ENCODE peak calls at places on chromosomes 7 and 10, in seven cellular contexts. Q is IMR-90, X is A549, V is HepG2, I is K562, K is H1, T is GM12878. P is an unnamed sample.

GRCh38 chr7:103711413-103711812 is 265.4 kb upstream of the SLC26A5 start:
- DNase-seq in I (no peak), X (no peak), T (no peak), V (no peak), K (no peak), Q (no peak), P (no peak)

GRCh38 chr10:88110355-88110754 is 246.9 kb downstream of the PTEN start:
- DNase-seq in Q (peak; percentile 72), K (no peak), I (no peak), T (no peak), V (no peak), X (peak; percentile 52), P (peak; percentile 59)

GRCh38 chr10:126253613-126254002 is 134.7 kb downstream of the ADAM12 start:
- DNase-seq in V (no peak), I (no peak), T (no peak), X (no peak), K (no peak), Q (no peak), P (no peak)

GRCh38 chr7:104207348-104207730 is 474 bp downstream of the ORC5 start:
- DNase-seq in K (no peak), V (peak; percentile 13), I (no peak), Q (peak; percentile 12), T (no peak), X (peak; percentile 14), P (no peak)

GRCh38 chr7:50317697-50318640 is 13.5 kb downstream of the IKZF1 start:
- DNase-seq in K (no peak), X (no peak), V (no peak), T (no peak), I (no peak), Q (no peak), P (no peak)

GRCh38 chr10:112792487-112793196 is 157.4 kb upstream of the TCF7L2 start:
- DNase-seq in I (no peak), X (no peak), Q (peak; percentile 56), K (peak; percentile 43), V (no peak), T (no peak), P (no peak)

GRCh38 chr10:85888559-85888958 is 478.0 kb downstream of the GRID1 start:
- DNase-seq in X (no peak), K (no peak), Q (no peak), I (no peak), T (no peak), V (no peak), P (no peak)

GRCh38 chr10:45625879-45626278 is 46.7 kb downstream of the ZFAND4 start:
- DNase-seq in X (no peak), K (no peak), T (no peak), I (no peak), V (no peak), Q (no peak), P (no peak)

GRCh38 chr10:121063744-121064143 is 212.6 kb downstream of the WDR11 start:
- DNase-seq in V (peak; percentile 88), K (no peak), I (no peak), T (no peak), X (no peak), Q (no peak), P (no peak)

GRCh38 chr10:23826399-23826798 is 382.5 kb upstream of the KIAA1217 start:
- DNase-seq in K (peak; percentile 57), V (peak; percentile 13), I (no peak), X (peak; percentile 9), T (no peak), Q (no peak), P (no peak)

GRCh38 chr10:44352316-44353127 is 32.4 kb downstream of the CXCL12 start:
- DNase-seq in T (no peak), X (no peak), V (no peak), Q (peak; percentile 80), I (no peak), K (no peak), P (no peak)

GRCh38 chr10:25308278-25308677 is 133.5 kb downstream of the GPR158 start:
- DNase-seq in K (no peak), I (no peak), X (no peak), T (no peak), V (no peak), Q (no peak), P (no peak)

GRCh38 chr7:34354906-34355305 is 303.1 kb upstream of the NPSR1 start:
- DNase-seq in V (no peak), X (no peak), Q (peak; percentile 20), T (no peak), K (no peak), I (no peak), P (no peak)

GRCh38 chr7:14596421-14596820 is 306.1 kb downstream of the DGKB start:
- DNase-seq in V (no peak), T (no peak), K (no peak), I (no peak), X (no peak), Q (peak; percentile 57), P (no peak)

DNA sequence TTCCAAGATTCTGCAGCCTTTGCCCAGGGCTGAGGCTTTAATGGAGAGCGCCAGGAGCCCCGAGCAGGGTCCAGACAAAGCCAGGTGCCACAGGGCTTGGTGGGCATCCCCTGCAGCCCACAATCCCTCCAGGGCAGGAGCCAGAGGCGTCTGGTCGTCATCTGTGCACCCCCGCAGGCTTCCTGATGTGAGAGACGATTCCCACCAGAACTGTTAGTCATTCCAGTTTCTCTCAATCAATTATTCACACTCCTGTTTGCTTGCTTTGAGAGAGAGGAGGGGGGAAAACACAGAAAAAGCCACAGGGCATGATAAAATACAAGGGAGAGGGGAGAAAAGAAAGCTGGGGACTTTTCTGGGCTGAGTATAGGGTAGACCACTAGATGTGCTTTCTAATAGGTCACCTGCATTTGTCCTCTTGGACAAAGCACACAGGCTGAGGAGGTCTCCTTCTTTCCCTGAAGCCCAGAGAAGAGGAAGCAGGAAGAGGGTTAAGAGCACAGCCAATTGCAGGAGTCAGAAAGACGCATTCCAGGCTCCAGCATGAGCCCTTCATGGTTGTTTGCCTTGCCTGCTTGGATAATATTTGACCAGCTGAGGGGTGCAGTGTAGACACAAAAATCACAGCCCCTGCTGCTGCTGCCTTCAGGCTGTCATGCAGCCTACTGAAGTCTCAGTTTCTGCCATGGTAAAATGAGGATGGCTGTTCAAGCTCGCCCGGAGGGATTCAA is 194.4 kb downstream of the PLXNA4 start:
- DNase-seq in I (no peak), T (no peak), X (no peak), V (peak; percentile 3), Q (no peak), K (no peak), P (no peak)
- TF ChIP-seq CEBPB in I (no peak), T (no peak), X (no peak), V (no peak), Q (no peak), K (no peak), P (no peak)

GRCh38 chr7:65463184-65463583 is 89.5 kb downstream of the ZNF92 start:
- DNase-seq in V (no peak), K (no peak), Q (no peak), I (no peak), X (no peak), T (no peak), P (no peak)
- TF ChIP-seq CEBPB in V (no peak), K (no peak), Q (no peak), I (no peak), X (no peak), T (no peak), P (no peak)

DNA sequence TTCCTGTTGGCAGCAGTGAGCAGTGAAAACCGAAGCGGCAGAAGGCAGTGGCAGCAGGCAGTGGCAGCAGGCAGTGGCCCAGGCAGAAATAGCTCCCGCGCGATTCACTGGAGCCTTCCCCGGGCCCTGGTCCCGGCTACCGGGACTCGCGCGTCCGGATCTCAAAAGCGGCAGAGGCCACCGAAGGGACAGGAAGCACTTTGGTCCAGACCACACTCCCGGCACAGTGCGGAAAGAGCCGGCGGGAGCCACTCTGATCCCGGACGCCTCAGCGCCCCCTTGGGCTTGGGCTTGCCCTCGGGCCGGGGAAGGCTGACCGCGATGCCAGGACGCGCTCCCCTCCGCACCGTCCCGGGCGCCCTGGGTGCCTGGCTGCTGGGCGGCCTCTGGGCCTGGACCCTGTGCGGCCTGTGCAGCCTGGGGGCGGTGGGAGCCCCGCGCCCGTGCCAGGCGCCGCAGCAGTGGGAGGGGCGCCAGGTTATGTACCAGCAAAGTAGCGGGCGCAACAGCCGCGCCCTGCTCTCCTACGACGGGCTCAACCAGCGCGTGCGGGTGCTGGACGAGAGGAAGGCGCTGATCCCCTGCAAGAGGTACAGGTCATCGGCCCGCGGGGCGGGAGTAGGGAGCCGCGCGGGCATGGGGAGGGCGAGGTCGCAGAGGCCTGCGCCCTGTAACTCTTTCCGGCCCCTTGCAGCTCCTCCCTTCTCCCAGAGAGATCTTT is at the start of gene EPDR1:
- DNase-seq in I (no peak), V (peak; percentile 74), X (peak; percentile 89), K (peak; percentile 78), T (no peak), Q (no peak), P (peak; percentile 37)
- TF ChIP-seq CEBPB in I (no peak), V (no peak), X (no peak), K (no peak), T (no peak), Q (no peak), P (no peak)

GRCh38 chr7:134187893-134188292 is 60.8 kb downstream of the LRGUK start:
- DNase-seq in T (no peak), K (no peak), Q (no peak), X (no peak), V (no peak), I (no peak), P (no peak)

GRCh38 chr7:134184767-134185166 is 57.6 kb downstream of the LRGUK start:
- DNase-seq in I (no peak), X (no peak), V (no peak), K (no peak), T (no peak), Q (peak; percentile 37), P (no peak)

GRCh38 chr7:134188311-134188710 is 61.2 kb downstream of the LRGUK start:
- DNase-seq in V (no peak), Q (no peak), X (no peak), K (no peak), T (no peak), I (no peak), P (no peak)

GRCh38 chr7:134186022-134186421 is 58.9 kb downstream of the LRGUK start:
- DNase-seq in T (no peak), I (no peak), K (no peak), X (no peak), V (no peak), Q (peak; percentile 83), P (no peak)

DNA sequence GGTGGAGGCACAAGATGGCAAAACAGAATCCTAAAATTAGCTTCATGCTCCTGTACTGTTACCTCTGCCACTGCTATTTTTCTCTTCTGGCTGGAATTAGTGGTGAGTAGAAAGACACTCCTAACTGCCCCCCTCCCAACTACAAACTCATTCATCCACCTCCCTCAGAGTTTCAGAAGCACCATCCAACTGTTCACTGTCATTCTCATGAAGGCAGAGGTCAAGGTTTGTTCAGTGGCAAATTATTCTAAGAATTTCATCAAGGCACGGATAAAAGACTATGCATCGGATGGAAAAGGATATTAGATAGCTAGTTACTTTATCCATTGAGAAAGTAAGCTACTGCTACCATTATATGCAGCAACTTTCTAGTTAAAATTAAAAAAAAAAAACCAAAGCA is 59.7 kb downstream of the LRGUK start:
- DNase-seq in I (no peak), T (no peak), Q (peak; percentile 31), K (no peak), X (no peak), V (no peak), P (no peak)
- TF ChIP-seq CEBPB in I (no peak), T (no peak), Q (no peak), K (no peak), X (no peak), V (no peak), P (no peak)

GRCh38 chr10:8577681-8578080 is 523.2 kb downstream of the GATA3 start:
- DNase-seq in V (no peak), Q (no peak), T (no peak), K (no peak), X (no peak), I (no peak), P (no peak)
- TF ChIP-seq CEBPB in V (no peak), Q (no peak), T (no peak), K (no peak), X (no peak), I (no peak), P (no peak)

GRCh38 chr7:154857728-154858681 is 144.9 kb downstream of the PAXIP1 start:
- DNase-seq in I (no peak), K (no peak), Q (no peak), X (peak; percentile 31), V (no peak), T (no peak), P (no peak)
- TF ChIP-seq CEBPB in I (no peak), K (no peak), Q (no peak), X (no peak), V (no peak), T (no peak), P (no peak)

P was measured in HCT116.